ENCODE peak calls at places on chromosomes 16 and 17, in nine cellular contexts. G is naive thymus-derived CD4-positive, alpha-beta T cell; L is GM23338; X is hepatocyte; C is fibroblast of lung; A is CD8-positive, alpha-beta memory T cell; O is small intestine; D is heart right ventricle; N is neural progenitor cell. T is an unnamed sample. For H3K4me1, the result is how much of the 10 kb centered on the place peaks cover.

GRCh38 chr16:1181715-1182671 is 29.1 kb downstream of the CACNA1H start:
- DNase-seq in G (no peak), L (no peak), X (peak), C (peak), A (no peak), O (no peak), D (peak), N (peak), T (peak)

GRCh38 chr16:85608887-85609286 is 4.2 kb upstream of the GSE1 start:
- DNase-seq in G (no peak), L (no peak), X (no peak), C (no peak), A (no peak), O (no peak), D (no peak), N (no peak), T (no peak)

GRCh38 chr17:31819578-31819977 is 39.5 kb downstream of the COPRS start:
- DNase-seq in G (no peak), L (no peak), X (no peak), C (no peak), A (no peak), O (no peak), D (no peak), N (no peak), T (no peak)

GRCh38 chr17:27995554-27995953 is 46.9 kb upstream of the NLK start:
- DNase-seq in G (no peak), L (no peak), X (no peak), C (no peak), A (no peak), O (no peak), D (no peak), N (no peak), T (no peak)

GRCh38 chr17:62919388-62919787 is 46.6 kb upstream of the TANC2 start:
- DNase-seq in G (no peak), L (no peak), X (no peak), C (peak), A (no peak), O (no peak), D (no peak), N (no peak), T (no peak)

GRCh38 chr16:1003551-1004347 is 22.2 kb downstream of the SOX8 start:
- DNase-seq in G (peak), L (no peak), X (no peak), C (no peak), A (peak), O (peak), D (no peak), N (no peak), T (no peak)

GRCh38 chr17:8118769-8119574 is 658 bp upstream of the ALOXE3 start:
- DNase-seq in G (peak), L (peak), X (peak), C (peak), A (peak), O (peak), D (peak), N (peak), T (peak)

GRCh38 chr17:73342057-73342522 is 30.3 kb upstream of the CDC42EP4 start:
- DNase-seq in G (no peak), L (peak), X (peak), C (peak), A (no peak), O (peak), D (peak), N (peak), T (peak)

GRCh38 chr17:16255481-16255901 is 38.5 kb downstream of the PIGL start:
- DNase-seq in G (no peak), L (peak), X (peak), C (peak), A (no peak), O (peak), D (peak), N (peak), T (no peak)

GRCh38 chr17:32941419-32942032 is 13.6 kb downstream of the TMEM98 start:
- DNase-seq in G (no peak), L (no peak), X (no peak), C (no peak), A (no peak), O (no peak), D (no peak), N (no peak), T (no peak)

GRCh38 chr17:32946375-32947135 is 18.6 kb downstream of the TMEM98 start:
- DNase-seq in G (no peak), L (no peak), X (no peak), C (no peak), A (no peak), O (peak), D (no peak), N (no peak), T (no peak)

GRCh38 chr17:32943206-32943605 is 15.3 kb downstream of the TMEM98 start:
- DNase-seq in G (no peak), L (no peak), X (no peak), C (no peak), A (no peak), O (no peak), D (no peak), N (no peak), T (no peak)

GRCh38 chr17:32944248-32945020 is 16.5 kb downstream of the TMEM98 start:
- DNase-seq in G (no peak), L (no peak), X (no peak), C (no peak), A (no peak), O (no peak), D (no peak), N (no peak), T (no peak)

DNA sequence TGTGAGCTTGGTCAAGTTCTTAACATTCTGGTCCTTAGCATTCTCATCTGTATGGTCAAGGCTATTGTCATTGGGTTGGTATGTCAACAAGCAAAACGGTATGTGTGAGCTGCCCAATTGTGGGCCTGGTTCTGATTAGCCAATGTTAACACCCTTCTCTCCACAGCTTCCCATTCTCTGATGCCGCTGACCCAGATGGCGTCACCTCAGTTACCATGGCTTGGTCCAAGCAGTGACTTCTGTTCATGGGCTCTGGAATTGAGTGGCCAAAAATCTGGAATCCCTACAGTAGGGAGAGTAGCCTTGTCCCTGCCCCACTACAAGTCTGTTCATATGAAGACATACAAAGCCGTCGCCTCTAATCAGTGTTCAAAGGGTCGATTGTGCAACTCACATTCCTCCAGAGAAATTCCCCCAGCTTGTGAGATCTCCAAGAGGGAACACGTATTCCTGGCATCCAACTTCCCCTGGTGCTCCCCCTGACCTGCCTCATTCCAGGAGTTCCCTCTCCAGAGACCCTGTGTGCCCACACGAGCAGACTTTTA is 15.8 kb downstream of the TMEM98 start:
- DNase-seq in G (no peak), L (no peak), X (peak), C (peak), A (no peak), O (peak), D (no peak), N (no peak), T (no peak)
- H3K27ac ChIP-seq in G (no peak), L (no peak), X (peak), C (peak), A (no peak), O (no peak), D (no peak), N (no peak), T (peak)

DNA sequence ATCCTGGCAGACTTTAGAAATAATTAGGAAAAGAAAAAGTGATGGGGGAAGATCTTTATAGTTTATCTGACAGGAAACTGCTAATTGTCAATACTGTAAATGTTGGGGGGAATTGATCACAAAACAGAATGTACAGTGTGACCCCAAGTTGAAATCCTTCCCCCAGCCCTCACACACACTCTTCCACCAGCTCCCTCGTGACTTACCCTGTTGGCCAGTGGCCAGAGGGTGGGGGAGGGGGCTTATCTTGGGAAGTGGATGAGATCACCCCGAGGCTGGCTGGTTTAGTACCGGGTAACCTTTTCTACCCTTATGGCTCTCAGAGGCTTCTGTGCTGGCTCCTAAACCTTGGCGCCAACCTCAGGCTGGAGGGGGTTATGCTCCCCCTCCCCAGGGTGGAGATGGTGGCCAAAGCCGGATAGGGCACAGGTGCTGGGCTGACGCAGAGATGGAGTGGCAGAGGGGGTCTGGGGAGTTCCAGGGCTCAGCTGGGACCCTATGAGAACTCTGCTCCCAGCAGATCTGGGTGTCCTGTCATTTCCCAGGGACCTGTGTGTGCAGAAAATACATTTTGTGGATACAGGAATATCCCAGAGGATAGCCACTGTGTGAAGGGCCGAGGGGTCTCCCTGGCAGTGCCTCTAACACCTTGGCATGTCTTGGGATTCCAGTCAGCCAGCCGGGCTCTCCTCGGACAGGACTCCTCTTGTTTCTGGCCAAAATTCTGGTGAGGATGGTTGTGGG is 18.6 kb downstream of the CDH16 start:
- DNase-seq in G (no peak), L (peak), X (peak), C (peak), A (no peak), O (peak), D (peak), N (peak), T (peak)
- H3K4me1 ChIP-seq in G (under half), L (under half), X (under half), C (under half), A (under half), O (under half), D (half or more), N (under half), T (under half)

DNA sequence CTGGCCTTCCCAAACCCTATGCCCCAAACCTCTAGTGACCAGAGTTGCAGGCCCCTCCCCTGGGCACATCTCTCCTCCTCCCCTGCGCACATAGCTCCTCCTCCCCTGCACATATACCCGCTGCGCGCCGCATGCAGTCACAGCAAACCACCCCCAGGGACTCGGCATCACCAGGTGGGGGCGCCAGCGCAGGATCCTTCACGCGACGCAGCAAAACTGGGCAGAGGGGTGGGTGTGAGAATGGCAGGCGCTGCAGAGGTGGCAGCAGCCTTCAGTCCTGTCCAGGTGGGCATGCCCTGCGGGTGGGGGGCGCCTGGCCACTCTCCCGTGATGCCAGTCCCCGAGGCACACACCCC is 5.6 kb downstream of the CORO6 start:
- DNase-seq in G (peak), L (peak), X (peak), C (peak), A (peak), O (peak), D (peak), N (peak), T (peak)
- H3K27ac ChIP-seq in G (peak), L (no peak), X (no peak), C (no peak), A (peak), O (no peak), D (no peak), N (no peak), T (no peak)

GRCh38 chr16:22360963-22361659 is 13.3 kb downstream of the CDR2 start:
- DNase-seq in G (no peak), L (no peak), X (no peak), C (no peak), A (no peak), O (no peak), D (no peak), N (no peak), T (no peak)

GRCh38 chr16:22357635-22357971 is 16.8 kb downstream of the CDR2 start:
- DNase-seq in G (peak), L (no peak), X (no peak), C (no peak), A (peak), O (peak), D (no peak), N (no peak), T (no peak)

GRCh38 chr16:22358000-22358399 is 16.4 kb downstream of the CDR2 start:
- DNase-seq in G (peak), L (no peak), X (no peak), C (no peak), A (peak), O (peak), D (no peak), N (no peak), T (no peak)

GRCh38 chr16:22356930-22357634 is 17.3 kb downstream of the CDR2 start:
- DNase-seq in G (no peak), L (no peak), X (no peak), C (no peak), A (no peak), O (no peak), D (no peak), N (no peak), T (no peak)

DNA sequence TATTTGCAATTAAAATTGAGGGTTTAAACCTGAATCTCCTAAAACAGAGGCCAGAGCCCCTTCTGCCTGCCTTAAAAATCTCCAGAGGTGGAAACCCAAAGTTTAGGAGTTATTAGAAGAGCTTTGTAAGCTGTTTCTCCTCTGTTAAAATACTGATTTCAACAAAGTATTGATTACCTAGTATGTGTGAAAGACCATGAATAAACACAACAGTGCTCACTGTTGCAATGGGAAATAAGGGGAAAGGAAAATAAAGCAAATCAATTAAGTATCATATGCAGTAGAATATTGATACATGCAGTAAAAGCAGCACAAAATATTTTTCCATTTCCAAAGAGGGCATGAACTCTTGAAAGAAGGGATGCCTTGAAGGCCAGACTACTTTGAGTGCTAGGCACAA is 14.7 kb downstream of the CDR2 start:
- DNase-seq in G (no peak), L (no peak), X (no peak), C (no peak), A (no peak), O (no peak), D (no peak), N (no peak), T (no peak)
- H3K4me1 ChIP-seq in G (half or more), L (under half), X (under half), C (under half), A (half or more), O (under half), D (under half), N (under half), T (under half)

T was measured in ascending aorta.